ENCODE peak calls at places on chromosome 1, in seven cellular contexts. F is T47D, R is Calu3, X is fibroblast of villous mesenchyme, S is dermis blood vessel endothelial cell, L is NCI-H1105, O is iPS-NIHi11. Q is an unnamed sample.

GRCh38 chr1:88697503-88697902 is 13.4 kb downstream of the PKN2 start:
- DNase-seq in X (no peak), O (no peak), L (no peak), F (no peak), S (peak), R (no peak), Q (no peak)

GRCh38 chr1:60035925-60036324 is 37.6 kb downstream of the C1orf87 start:
- DNase-seq in F (no peak), R (no peak), L (no peak), X (no peak), O (peak), S (no peak), Q (no peak)

GRCh38 chr1:6646499-6647148 is 22.0 kb downstream of the THAP3 start:
- DNase-seq in O (peak), X (peak), S (peak), F (peak), R (no peak), L (peak), Q (peak)

GRCh38 chr1:149848811-149849210 is 50.6 kb upstream of the BOLA1 start:
- DNase-seq in S (no peak), F (no peak), X (peak), R (no peak), O (no peak), L (no peak), Q (no peak)

GRCh38 chr1:40257313-40257687 is 736 bp upstream of the ZMPSTE24 start:
- DNase-seq in X (no peak), S (no peak), L (no peak), R (no peak), F (no peak), O (no peak), Q (no peak)

GRCh38 chr1:186146971-186147370 is 228.1 kb downstream of the TPR start:
- DNase-seq in L (no peak), F (no peak), X (no peak), R (no peak), O (no peak), S (no peak), Q (no peak)

GRCh38 chr1:8031176-8031785 is 5.2 kb upstream of the ERRFI1 start:
- DNase-seq in S (peak), F (no peak), L (peak), R (no peak), X (peak), O (no peak), Q (peak)

GRCh38 chr1:246669659-246670058 is 54.5 kb upstream of the SCCPDH start:
- DNase-seq in O (no peak), R (no peak), F (no peak), S (no peak), L (no peak), X (no peak), Q (no peak)

GRCh38 chr1:26745191-26745590 is 42.6 kb upstream of the PIGV start:
- DNase-seq in O (no peak), X (peak), L (no peak), S (no peak), F (no peak), R (no peak), Q (no peak)

GRCh38 chr1:161080391-161081150 is 8.8 kb downstream of the NECTIN4 start:
- DNase-seq in F (no peak), O (no peak), R (no peak), L (no peak), S (no peak), X (peak), Q (no peak)

GRCh38 chr1:154624756-154625643 is 17.0 kb upstream of the ADAR start:
- DNase-seq in L (no peak), F (no peak), O (no peak), R (no peak), X (peak), S (no peak), Q (no peak)

GRCh38 chr1:194279975-194280374 is 1093.6 kb upstream of the B3GALT2 start:
- DNase-seq in O (no peak), S (no peak), F (no peak), R (no peak), L (no peak), X (no peak), Q (no peak)

GRCh38 chr1:89810880-89811279 is 10.0 kb upstream of the LRRC8D start:
- DNase-seq in X (no peak), S (no peak), R (no peak), L (no peak), F (no peak), O (no peak), Q (peak)

GRCh38 chr1:92544756-92545165 is 58.0 kb upstream of the GFI1 start:
- DNase-seq in O (no peak), F (no peak), X (peak), S (no peak), L (no peak), R (no peak), Q (no peak)